ENCODE peak calls at places on chromosomes 7 and 10, in nine cellular contexts. N is PC-3, M is GM23338, W is fibroblast of lung, B is IMR-90, Q is astrocyte, J is HCT116, D is MM.1S, T is GM23248. H is an unnamed sample.

GRCh38 chr7:70953388-70953787 is 178.6 kb upstream of the GALNT17 start:
- DNase-seq in N (no peak), M (no peak), W (no peak), B (no peak), Q (no peak), J (no peak), D (no peak), T (no peak), H (no peak)

GRCh38 chr7:7424151-7424873 is 111.4 kb downstream of the COL28A1 start:
- DNase-seq in N (peak), M (peak), W (peak), B (peak), Q (peak), J (peak), D (peak), T (peak), H (peak)

GRCh38 chr10:78302739-78302988 is 269.0 kb downstream of the RPS24 start:
- DNase-seq in N (no peak), M (no peak), W (no peak), B (no peak), Q (no peak), J (no peak), D (no peak), T (no peak), H (no peak)

GRCh38 chr10:80454526-80455460 is 683 bp downstream of the TSPAN14 start:
- DNase-seq in N (no peak), M (peak), W (peak), B (no peak), Q (no peak), J (no peak), D (peak), T (peak), H (peak)

GRCh38 chr7:20275637-20276036 is 55.1 kb upstream of the ITGB8 start:
- DNase-seq in N (no peak), M (no peak), W (no peak), B (peak), Q (no peak), J (no peak), D (no peak), T (peak), H (no peak)

GRCh38 chr10:100019824-100020160 is 10.0 kb upstream of the DNMBP start:
- DNase-seq in N (peak), M (peak), W (no peak), B (no peak), Q (no peak), J (no peak), D (no peak), T (peak), H (peak)

GRCh38 chr10:79254333-79255006 is 92.8 kb upstream of the PPIF start:
- DNase-seq in N (no peak), M (no peak), W (no peak), B (no peak), Q (no peak), J (no peak), D (peak), T (no peak), H (no peak)

GRCh38 chr10:103667390-103667789 is 173.9 kb downstream of the NEURL1 start:
- DNase-seq in N (no peak), M (no peak), W (peak), B (peak), Q (no peak), J (no peak), D (no peak), T (peak), H (peak)

GRCh38 chr7:156152380-156152779 is 340.1 kb upstream of the SHH start:
- DNase-seq in N (peak), M (no peak), W (no peak), B (no peak), Q (no peak), J (no peak), D (no peak), T (no peak), H (no peak)

GRCh38 chr7:28151965-28152364 is 28.6 kb downstream of the JAZF1 start:
- DNase-seq in N (peak), M (no peak), W (peak), B (peak), Q (peak), J (no peak), D (peak), T (peak), H (no peak)

GRCh38 chr10:127579640-127580039 is 30.5 kb downstream of the NPS start:
- DNase-seq in N (no peak), M (no peak), W (no peak), B (no peak), Q (no peak), J (no peak), D (no peak), T (no peak), H (no peak)

GRCh38 chr7:131038153-131038552 is 289.5 kb upstream of the MKLN1 start:
- DNase-seq in N (no peak), M (no peak), W (no peak), B (no peak), Q (no peak), J (no peak), D (no peak), T (no peak), H (no peak)

GRCh38 chr7:131042269-131043160 is 285.2 kb upstream of the MKLN1 start:
- DNase-seq in N (no peak), M (peak), W (no peak), B (no peak), Q (no peak), J (no peak), D (no peak), T (peak), H (peak)

GRCh38 chr7:131039836-131040235 is 287.8 kb upstream of the MKLN1 start:
- DNase-seq in N (no peak), M (no peak), W (no peak), B (no peak), Q (no peak), J (no peak), D (no peak), T (peak), H (no peak)

GRCh38 chr7:131040467-131040932 is 287.2 kb upstream of the MKLN1 start:
- DNase-seq in N (peak), M (peak), W (peak), B (peak), Q (peak), J (peak), D (peak), T (peak), H (peak)

DNA sequence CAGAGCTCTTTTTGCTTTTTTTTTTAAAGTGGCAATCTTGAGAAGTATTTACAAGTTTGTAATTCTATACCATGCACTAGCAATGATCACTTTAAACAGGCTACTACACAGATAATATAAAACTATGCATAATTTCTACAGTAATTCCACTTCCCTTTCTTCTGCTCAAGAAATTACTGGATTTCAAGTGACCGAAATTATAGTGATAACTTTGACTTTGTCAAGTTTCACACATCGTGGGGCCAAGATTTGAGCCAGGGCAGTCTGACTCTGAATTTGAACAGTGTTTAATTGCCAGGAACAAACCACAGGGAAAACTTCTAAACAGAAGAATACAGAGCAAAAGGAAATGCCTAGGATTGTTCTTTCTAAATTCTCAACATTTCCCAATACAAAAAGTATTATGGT is 288.3 kb upstream of the MKLN1 start:
- DNase-seq in N (no peak), M (no peak), W (peak), B (no peak), Q (peak), J (no peak), D (no peak), T (peak), H (no peak)
- H2AFZ ChIP-seq in N (no peak), M (no peak), W (no peak), B (no peak), Q (no peak), J (no peak), D (no peak), T (no peak), H (no peak)

GRCh38 chr7:16753102-16753931 is at the start of gene TSPAN13:
- DNase-seq in N (peak), M (peak), W (peak), B (peak), Q (peak), J (peak), D (peak), T (peak), H (peak)
- H2AFZ ChIP-seq in N (peak), M (peak), W (peak), B (peak), Q (peak), J (peak), D (peak), T (peak), H (peak)

GRCh38 chr7:18459439-18459838 is 36.1 kb upstream of the HDAC9 start:
- DNase-seq in N (no peak), M (no peak), W (peak), B (no peak), Q (peak), J (no peak), D (no peak), T (no peak), H (no peak)
- H2AFZ ChIP-seq in N (no peak), M (no peak), W (no peak), B (no peak), Q (no peak), J (no peak), D (peak), T (peak), H (no peak)

DNA sequence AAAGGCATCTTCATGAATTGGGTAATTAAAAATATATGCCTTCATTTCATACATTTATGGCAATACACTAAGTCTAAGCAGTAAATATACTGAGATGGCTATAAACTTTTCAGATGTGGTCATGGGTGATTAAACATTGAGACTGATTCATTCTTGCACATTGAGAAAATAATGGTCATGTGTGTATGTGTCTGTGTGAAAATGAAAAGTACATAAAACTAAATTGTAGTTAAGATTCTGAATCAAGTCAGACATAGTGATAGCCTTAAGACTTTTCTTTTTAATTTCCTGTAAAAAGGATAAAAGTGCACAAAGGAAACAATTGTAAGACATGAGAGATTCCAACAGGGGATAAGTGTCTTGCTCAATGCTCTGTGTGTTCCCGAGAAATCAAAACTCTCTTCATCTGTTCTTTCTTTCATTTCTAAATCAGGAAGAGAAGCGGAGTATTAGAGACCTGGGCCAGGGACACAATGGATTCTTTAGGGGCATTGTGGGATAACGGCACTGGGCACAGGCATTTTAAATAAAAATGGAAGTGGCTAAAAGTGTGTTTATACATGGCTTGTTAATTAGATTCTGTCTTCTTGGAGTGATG is 69.8 kb upstream of the AGR3 start:
- DNase-seq in N (peak), M (no peak), W (peak), B (no peak), Q (no peak), J (no peak), D (no peak), T (peak), H (no peak)
- H2AFZ ChIP-seq in N (no peak), M (peak), W (peak), B (no peak), Q (peak), J (no peak), D (no peak), T (peak), H (no peak)

GRCh38 chr10:70169661-70170364 is 501 bp downstream of the SAR1A start:
- DNase-seq in N (no peak), M (peak), W (no peak), B (no peak), Q (no peak), J (no peak), D (peak), T (peak), H (no peak)
- H2AFZ ChIP-seq in N (peak), M (peak), W (no peak), B (peak), Q (peak), J (no peak), D (no peak), T (no peak), H (no peak)